ENCODE peak calls at places on chromosomes 12 and 14, in four cellular contexts. M is neuronal stem cell, I is H9, U is H1. R is an unnamed sample. For H3K79me1, the result is how much of the 10 kb centered on the place peaks cover.

GRCh38 chr12:123237646-123238329 is 4.6 kb downstream of the MTRFR start:
- DNase-seq in M (no peak), I (peak), U (no peak), R (peak)

GRCh38 chr12:52582971-52583456 is 9.4 kb upstream of the KRT74 start:
- DNase-seq in M (peak), I (peak), U (peak), R (peak)

GRCh38 chr12:119691202-119691846 is 23.4 kb downstream of the PRKAB1 start:
- DNase-seq in M (no peak), I (no peak), U (no peak), R (no peak)

GRCh38 chr12:49297695-49298060 is 2.7 kb downstream of the PRPH start:
- DNase-seq in M (no peak), I (no peak), U (no peak), R (no peak)

GRCh38 chr12:111257435-111257902 is 111.4 kb downstream of the PHETA1 start:
- DNase-seq in M (no peak), I (no peak), U (no peak), R (no peak)

GRCh38 chr14:30015471-30015870 is 87.8 kb upstream of the PRKD1 start:
- DNase-seq in M (no peak), I (no peak), U (no peak), R (no peak)

GRCh38 chr12:39824505-39825198 is 205.0 kb upstream of the ABCD2 start:
- DNase-seq in M (no peak), I (no peak), U (no peak), R (peak)

GRCh38 chr14:74591899-74592298 is 20.1 kb downstream of the LTBP2 start:
- DNase-seq in M (no peak), I (no peak), U (no peak), R (no peak)

GRCh38 chr12:130709151-130710000 is 6.7 kb downstream of the RIMBP2 start:
- DNase-seq in M (no peak), I (peak), U (no peak), R (no peak)

GRCh38 chr14:100712490-100712889 is 14.2 kb upstream of the DLK1 start:
- DNase-seq in M (no peak), I (no peak), U (no peak), R (no peak)

GRCh38 chr12:34126239-34126641 is 103.9 kb downstream of the ALG10 start:
- DNase-seq in M (no peak), I (no peak), U (no peak), R (no peak)

GRCh38 chr12:13316847-13317246 is 120.3 kb downstream of the EMP1 start:
- DNase-seq in M (no peak), I (no peak), U (no peak), R (no peak)

GRCh38 chr12:24360907-24361306 is 411.4 kb upstream of the SOX5 start:
- DNase-seq in M (no peak), I (no peak), U (no peak), R (peak)

GRCh38 chr12:10101042-10101579 is 2.3 kb upstream of the CLEC1A start:
- DNase-seq in M (no peak), I (no peak), U (no peak), R (peak)

GRCh38 chr14:20332386-20332945 is 613 bp downstream of the CCNB1IP1 start:
- DNase-seq in M (no peak), I (no peak), U (no peak), R (peak)

GRCh38 chr14:95495538-95496025 is 20.9 kb downstream of the SYNE3 start:
- DNase-seq in M (no peak), I (no peak), U (no peak), R (no peak)

GRCh38 chr12:69330475-69331473 is 17.4 kb upstream of the LYZ start:
- DNase-seq in M (no peak), I (peak), U (peak), R (peak)

GRCh38 chr12:92362785-92363184 is 217.1 kb upstream of the BTG1 start:
- DNase-seq in M (no peak), I (no peak), U (no peak), R (no peak)

GRCh38 chr12:69687390-69687789 is 11.7 kb downstream of the BEST3 start:
- DNase-seq in M (no peak), I (no peak), U (no peak), R (peak)

GRCh38 chr12:112105891-112106290 is 2.7 kb downstream of the NAA25 start:
- DNase-seq in M (no peak), I (no peak), U (no peak), R (no peak)

GRCh38 chr12:116690016-116690709 is 47.7 kb downstream of the SPRING1 start:
- DNase-seq in M (no peak), I (no peak), U (no peak), R (no peak)

GRCh38 chr12:32609966-32610365 is 69.1 kb upstream of the DNM1L start:
- DNase-seq in M (no peak), I (no peak), U (no peak), R (no peak)

GRCh38 chr12:113273053-113273725 is 51.9 kb downstream of the TPCN1 start:
- DNase-seq in M (no peak), I (no peak), U (no peak), R (peak)

GRCh38 chr14:60252630-60253029 is 3.6 kb downstream of the PPM1A start:
- DNase-seq in M (no peak), I (no peak), U (no peak), R (no peak)
- H3K79me1 ChIP-seq in M (under half), I (under half), U (under half), R (under half)

GRCh38 chr14:51547260-51547659 is 104.5 kb upstream of the FRMD6 start:
- DNase-seq in M (no peak), I (no peak), U (no peak), R (peak)

GRCh38 chr14:51546603-51547258 is 105.0 kb upstream of the FRMD6 start:
- DNase-seq in M (no peak), I (no peak), U (no peak), R (peak)

GRCh38 chr14:51546099-51546498 is 105.6 kb upstream of the FRMD6 start:
- DNase-seq in M (no peak), I (no peak), U (no peak), R (no peak)

GRCh38 chr14:51547701-51548100 is 104.0 kb upstream of the FRMD6 start:
- DNase-seq in M (no peak), I (no peak), U (no peak), R (no peak)

GRCh38 chr14:51548187-51548586 is 103.5 kb upstream of the FRMD6 start:
- DNase-seq in M (no peak), I (no peak), U (no peak), R (peak)
- H2BK15ac ChIP-seq in M (no peak), I (no peak), U (no peak), R (no peak)

DNA sequence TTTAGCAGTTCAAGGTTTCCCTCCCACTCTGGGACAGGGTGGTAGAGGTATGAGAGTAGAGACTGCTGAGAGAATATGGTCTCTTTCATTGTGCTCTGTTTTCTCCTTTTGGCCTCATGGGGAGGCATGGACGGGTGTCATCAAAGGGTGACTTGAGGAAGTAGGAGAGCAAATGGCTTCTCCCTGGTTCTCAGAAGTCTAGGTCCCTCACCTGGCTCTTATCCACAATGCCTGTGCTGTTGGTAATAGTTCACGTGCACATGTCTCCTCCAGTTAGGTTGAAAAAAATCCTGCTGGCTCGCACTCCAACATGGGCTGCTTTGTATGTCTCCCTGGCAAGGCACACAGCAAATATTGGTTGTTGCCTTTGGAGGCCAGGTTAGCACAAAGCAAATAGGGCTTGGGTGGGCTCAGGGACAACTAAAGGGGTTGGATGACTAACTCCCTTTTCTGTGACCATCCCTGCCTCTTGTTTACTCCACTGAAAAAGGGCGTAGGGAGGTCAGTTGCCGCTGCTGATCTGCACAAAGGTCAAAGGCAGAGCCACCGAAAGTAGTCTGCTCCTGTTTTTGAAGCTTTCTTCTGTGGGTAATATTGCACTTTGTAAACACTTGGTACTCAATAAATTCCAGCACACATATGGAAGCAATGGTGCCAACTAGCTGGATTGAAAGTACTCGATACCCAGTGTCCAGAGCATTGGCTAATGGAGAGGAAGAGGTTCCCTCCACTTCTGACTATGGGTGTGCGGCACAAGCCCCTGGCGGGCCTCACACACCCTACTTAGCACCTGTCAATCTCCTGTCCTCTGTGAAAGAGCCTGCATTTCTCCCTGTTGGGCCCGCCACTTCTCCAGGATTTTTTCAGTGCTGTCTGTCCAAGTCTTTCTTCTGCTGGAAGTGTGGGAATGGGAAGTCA is 121.8 kb downstream of the SLC38A6 start:
- DNase-seq in M (no peak), I (no peak), U (no peak), R (no peak)
- H2BK12ac ChIP-seq in M (no peak), I (peak), U (peak), R (peak)

DNA sequence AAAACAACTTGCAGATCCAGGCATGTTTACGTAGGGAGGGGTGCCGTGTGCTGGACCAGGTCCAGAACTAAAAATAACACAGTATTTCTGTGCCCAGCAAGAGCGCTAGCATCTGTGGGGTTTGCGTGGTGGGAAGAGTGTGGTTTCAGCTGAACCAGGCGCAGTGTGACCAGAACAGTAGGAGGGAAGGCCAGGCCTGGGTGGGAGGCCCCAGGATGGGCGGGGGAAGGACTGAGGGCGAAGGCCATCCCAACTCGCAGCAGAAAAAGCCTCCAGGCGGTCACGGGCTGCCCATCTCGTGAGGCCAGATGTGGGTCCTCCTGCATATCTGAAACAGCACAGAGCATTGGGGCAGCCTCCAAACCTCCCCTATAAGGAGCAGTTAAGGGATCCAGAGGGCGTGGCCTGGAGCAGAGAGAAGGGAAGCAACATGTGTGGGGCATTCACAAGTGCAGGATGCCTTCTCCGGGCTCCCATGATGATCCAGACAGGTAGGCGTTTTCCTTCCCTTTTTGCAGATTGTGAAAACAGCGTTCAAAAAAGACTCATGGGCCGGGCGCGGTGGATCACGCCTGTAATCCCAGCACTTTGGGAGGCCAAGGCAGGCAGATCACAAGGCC is 17.8 kb upstream of the CD9 start:
- DNase-seq in M (no peak), I (peak), U (no peak), R (peak)
- H3K79me1 ChIP-seq in M (under half), I (under half), U (under half), R (under half)

DNA sequence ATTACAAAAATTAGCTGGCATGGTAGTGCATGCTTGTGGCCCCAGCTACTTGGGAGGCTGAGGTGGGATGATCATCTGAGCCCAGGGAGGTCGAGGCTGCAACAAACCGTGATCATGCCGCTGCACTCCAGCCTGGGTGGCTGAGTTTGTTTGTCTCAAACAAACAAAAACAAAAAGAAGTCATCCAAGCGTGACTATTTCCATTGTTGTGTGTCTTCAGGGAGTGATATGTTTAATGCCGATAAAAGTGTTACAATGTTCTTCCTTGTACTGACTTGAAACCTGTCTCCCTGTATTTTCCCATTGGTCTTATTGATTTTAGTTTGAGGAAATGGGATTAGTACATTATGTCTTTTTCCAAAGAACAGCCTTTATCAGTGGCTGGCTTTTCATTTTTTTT is 75.6 kb upstream of the USP44 start:
- DNase-seq in M (no peak), I (no peak), U (no peak), R (no peak)
- H2BK15ac ChIP-seq in M (no peak), I (no peak), U (no peak), R (no peak)

GRCh38 chr14:22597265-22597664 is 835 bp upstream of the ABHD4 start:
- DNase-seq in M (no peak), I (no peak), U (no peak), R (no peak)
- H2BK12ac ChIP-seq in M (no peak), I (no peak), U (no peak), R (no peak)

R was measured in mesenchymal stem cell.